ENCODE peak calls at places on chromosomes 4 and X, in four cellular contexts. O, K, A and D are unnamed samples. For H3K9me3, the result is how much of the 10 kb centered on the place peaks cover.

GRCh38 chr4:60201052-60201673 is 999.0 kb upstream of the ADGRL3 start:
- DNase-seq in O (no peak), K (no peak), A (no peak), D (no peak)

GRCh38 chrX:8179653-8180052 is 8.6 kb upstream of the VCX2 start:
- DNase-seq in O (no peak), K (no peak), A (no peak), D (no peak)

GRCh38 chr4:73777612-73778011 is 37.2 kb downstream of the CXCL8 start:
- DNase-seq in O (no peak), K (no peak), A (no peak), D (no peak)

GRCh38 chr4:75254745-75255144 is 259.5 kb downstream of the RCHY1 start:
- DNase-seq in O (no peak), K (no peak), A (no peak), D (no peak)

GRCh38 chrX:331145-331771 is 12.7 kb upstream of the GTPBP6 start:
- DNase-seq in O (no peak), K (no peak), A (peak), D (no peak)

GRCh38 chr4:87679449-87680169 is 29.5 kb downstream of the DMP1 start:
- DNase-seq in O (peak), K (peak), A (peak), D (no peak)

GRCh38 chr4:6986067-6986780 is 56.9 kb upstream of the TADA2B start:
- DNase-seq in O (peak), K (no peak), A (peak), D (no peak)

GRCh38 chr4:177182156-177182555 is 127.5 kb upstream of the NEIL3 start:
- DNase-seq in O (no peak), K (no peak), A (no peak), D (no peak)

GRCh38 chrX:53239474-53239873 is 14.5 kb upstream of the KDM5C start:
- DNase-seq in O (no peak), K (no peak), A (no peak), D (no peak)

GRCh38 chr4:19074061-19074460 is 1052.5 kb upstream of the LCORL start:
- DNase-seq in O (no peak), K (no peak), A (no peak), D (no peak)

GRCh38 chr4:78624048-78624447 is 72.5 kb downstream of the ANXA3 start:
- DNase-seq in O (no peak), K (no peak), A (no peak), D (no peak)

GRCh38 chr4:123749408-123749807 is 352.8 kb downstream of the SPRY1 start:
- DNase-seq in O (no peak), K (no peak), A (no peak), D (no peak)

GRCh38 chrX:327660-328126 is 9.1 kb upstream of the GTPBP6 start:
- DNase-seq in O (no peak), K (no peak), A (peak), D (no peak)

GRCh38 chr4:76966024-76966579 is 16.6 kb downstream of the SEPTIN11 start:
- DNase-seq in O (no peak), K (no peak), A (no peak), D (no peak)

GRCh38 chrX:32744906-32745305 is 466.4 kb downstream of the DMD start:
- DNase-seq in O (no peak), K (no peak), A (no peak), D (no peak)

GRCh38 chr4:174631901-174632758 is 109.8 kb upstream of the HPGD start:
- DNase-seq in O (no peak), K (no peak), A (no peak), D (no peak)

GRCh38 chrX:71118985-71119535 is 664 bp downstream of the MED12 start:
- DNase-seq in O (no peak), K (no peak), A (no peak), D (no peak)

GRCh38 chr4:175871774-175872405 is 59.8 kb upstream of the GPM6A start:
- DNase-seq in O (no peak), K (no peak), A (no peak), D (no peak)

GRCh38 chrX:20665441-20665840 is 398.7 kb upstream of the RPS6KA3 start:
- DNase-seq in O (no peak), K (no peak), A (no peak), D (no peak)

GRCh38 chr4:771464-771863 is 54.5 kb downstream of the CPLX1 start:
- DNase-seq in O (no peak), K (no peak), A (no peak), D (no peak)

DNA sequence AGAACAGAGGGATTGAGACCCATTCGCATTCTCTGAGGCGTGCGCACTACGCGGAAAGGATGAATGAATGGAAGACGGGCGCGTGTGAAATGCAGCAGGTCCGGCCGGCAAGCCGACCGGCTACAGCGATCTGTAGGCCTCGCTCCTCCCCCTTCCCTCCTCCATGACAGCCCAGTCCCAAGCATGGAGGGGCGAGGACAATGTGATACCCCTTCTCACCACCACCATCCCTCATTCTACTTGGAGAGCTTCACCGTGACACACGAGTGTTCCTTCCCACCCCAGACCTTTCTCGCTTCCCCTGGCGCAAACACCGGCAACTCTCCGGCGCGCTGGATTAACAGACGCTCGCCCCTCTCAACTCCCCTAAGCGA is 815 bp downstream of the EIF4E start:
- DNase-seq in O (peak), K (peak), A (peak), D (peak)
- TF ChIP-seq POLR2A in O (no peak), K (no peak), A (no peak), D (no peak)

GRCh38 chrX:149804102-149804501 is 22.4 kb downstream of the MAGEA9 start:
- DNase-seq in O (no peak), K (no peak), A (no peak), D (no peak)
- H3K9me3 ChIP-seq in O (under half), K (under half), A (under half), D (under half)

GRCh38 chrX:40094041-40094899 is 3.5 kb downstream of the BCOR start:
- DNase-seq in O (no peak), K (peak), A (peak), D (no peak)
- TF ChIP-seq POLR2A in O (no peak), K (no peak), A (peak), D (no peak)

GRCh38 chrX:109140463-109140862 is 341.4 kb downstream of the GUCY2F start:
- DNase-seq in O (no peak), K (no peak), A (no peak), D (no peak)
- H3K9me3 ChIP-seq in O (under half), K (under half), A (under half), D (under half)

DNA sequence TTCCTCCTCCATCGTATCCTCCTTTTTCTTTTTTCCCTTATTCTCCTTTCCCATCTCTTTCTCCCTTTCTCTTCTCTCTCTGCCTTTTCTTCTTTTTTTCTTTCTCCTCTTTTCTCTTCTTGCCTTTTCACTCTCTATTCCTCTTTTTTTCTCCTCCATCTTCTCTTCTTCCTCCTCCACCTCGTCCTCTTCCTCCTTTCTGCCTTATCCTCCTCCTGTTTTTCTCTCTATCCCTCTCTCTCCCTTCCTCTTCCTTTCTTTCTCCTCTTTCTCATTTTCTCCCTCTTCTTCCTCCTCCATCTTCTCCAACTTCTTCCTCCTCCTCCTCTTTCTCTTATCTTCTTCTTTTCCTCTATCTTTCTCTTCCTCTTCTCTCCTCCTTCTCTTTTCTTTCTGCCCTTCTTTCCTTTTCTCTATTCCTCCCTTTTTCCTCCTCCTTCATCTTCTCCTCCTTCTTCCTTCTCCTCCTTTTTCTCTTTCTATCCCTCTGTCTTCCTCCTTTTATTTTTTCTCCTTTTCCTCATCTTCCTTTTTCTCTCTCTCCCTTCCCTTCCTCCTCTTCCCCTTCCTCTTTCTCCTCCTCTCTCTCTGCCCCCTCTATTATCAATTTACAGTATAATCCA is 269.1 kb downstream of the DHRSX start:
- DNase-seq in O (no peak), K (no peak), A (no peak), D (no peak)
- TF ChIP-seq POLR2A in O (no peak), K (no peak), A (no peak), D (no peak)

GRCh38 chr4:153296424-153296823 is 48.1 kb upstream of the MND1 start:
- DNase-seq in O (no peak), K (peak), A (peak), D (no peak)
- H3K9me3 ChIP-seq in O (under half), K (under half), A (under half), D (under half)

DNA sequence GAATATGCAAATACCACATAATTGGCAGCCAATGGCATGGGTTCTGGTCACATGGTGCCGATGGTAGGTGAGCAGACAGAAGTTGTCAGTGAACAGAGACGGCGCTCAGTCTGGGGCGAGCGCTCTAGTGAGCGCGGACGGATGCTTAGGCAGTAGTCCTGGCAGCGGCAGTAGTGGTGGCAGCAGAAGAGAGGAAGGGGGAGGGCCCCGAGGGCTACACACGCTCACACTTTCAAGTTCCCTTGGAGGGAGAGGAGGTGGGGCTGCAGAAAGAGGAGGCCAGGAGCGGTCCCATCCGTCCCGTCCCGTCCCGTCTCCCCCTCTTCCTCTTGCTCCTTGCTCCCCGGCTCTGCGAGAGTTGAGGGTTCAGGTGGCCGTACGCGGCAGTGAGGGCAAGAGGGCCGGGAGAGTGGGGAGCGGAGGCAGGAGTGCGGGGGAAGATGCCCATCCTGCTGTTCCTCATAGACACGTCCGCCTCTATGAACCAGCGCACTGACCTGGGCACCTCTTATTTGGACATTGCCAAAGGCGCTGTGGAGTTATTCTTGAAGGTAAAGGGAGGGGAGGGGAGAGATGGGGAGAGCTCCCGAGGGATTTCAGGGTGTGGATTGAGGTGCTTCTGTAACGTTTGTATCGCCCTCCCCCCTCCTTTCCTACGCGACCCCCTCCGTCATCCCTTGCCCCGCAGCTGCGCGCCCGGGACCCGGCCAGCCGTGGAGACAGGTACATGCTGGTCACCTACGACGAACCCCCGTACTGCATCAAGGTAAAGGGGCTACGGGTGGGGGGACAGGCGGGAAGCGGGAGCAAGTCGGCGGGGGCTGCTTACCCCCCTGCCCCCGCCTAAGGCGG is at the start of gene INTS6L:
- DNase-seq in O (peak), K (peak), A (peak), D (peak)
- TF ChIP-seq POLR2A in O (peak), K (peak), A (peak), D (peak)

DNA sequence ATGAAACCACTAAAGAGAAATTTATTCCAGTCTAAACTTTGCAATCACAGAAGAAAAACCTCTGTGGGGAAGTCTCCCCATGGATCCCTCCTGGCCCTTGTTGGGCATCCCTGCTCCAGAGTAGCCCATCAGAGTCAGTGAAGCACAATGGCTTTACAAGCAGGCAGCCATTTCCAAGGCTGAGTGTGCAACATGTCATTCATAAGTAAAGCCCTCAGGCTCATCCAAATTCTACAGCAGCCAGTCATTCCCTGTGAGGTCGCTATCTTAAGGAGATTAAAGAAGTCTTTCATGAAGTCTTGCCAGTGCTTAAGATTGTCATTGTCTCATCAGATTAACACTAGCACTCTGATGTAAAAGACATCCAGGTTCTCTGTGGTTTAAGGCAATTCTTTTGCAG is 17.0 kb upstream of the MAPK10 start:
- DNase-seq in O (no peak), K (no peak), A (no peak), D (no peak)
- H3K9me3 ChIP-seq in O (under half), K (under half), A (under half), D (under half)

GRCh38 chr4:139014391-139015268 is 951 bp upstream of the NOCT start:
- DNase-seq in O (no peak), K (no peak), A (peak), D (no peak)

GRCh38 chr4:139018501-139018900 is 2.9 kb downstream of the NOCT start:
- DNase-seq in O (no peak), K (no peak), A (no peak), D (no peak)

GRCh38 chr4:139015948-139016451 is 419 bp downstream of the NOCT start:
- DNase-seq in O (peak), K (no peak), A (no peak), D (no peak)

GRCh38 chr4:139017861-139018260 is 2.3 kb downstream of the NOCT start:
- DNase-seq in O (no peak), K (no peak), A (no peak), D (no peak)

GRCh38 chr4:139015269-139015947 is at the start of gene NOCT:
- DNase-seq in O (peak), K (peak), A (peak), D (peak)
- TF ChIP-seq POLR2A in O (peak), K (peak), A (peak), D (peak)